ENCODE peak calls at places on chromosomes 1 and 21, in five cellular contexts. U is lower lobe of right lung, N is heart right ventricle, S is GM12864, M is NB4. V is an unnamed sample.
A peak's percentile ranks its signal among the peaks of the same experiment; 100 is the strongest.

GRCh38 chr1:83998599-83999315 is at the start of gene TTLL7:
- DNase-seq in M (peak; percentile 64), U (peak; percentile 82), N (peak; percentile 83), S (peak; percentile 15), V (no peak)

GRCh38 chr1:240732390-240732789 is 120.4 kb upstream of the GREM2 start:
- DNase-seq in N (no peak), M (peak; percentile 52), U (no peak), S (peak; percentile 5), V (no peak)

GRCh38 chr1:223717695-223718363 is 5.5 kb downstream of the CAPN2 start:
- DNase-seq in N (no peak), S (no peak), U (no peak), M (peak; percentile 86), V (no peak)

GRCh38 chr1:153403421-153404085 is 12.7 kb upstream of the S100A8 start:
- DNase-seq in U (no peak), M (no peak), N (no peak), S (no peak), V (no peak)

GRCh38 chr21:39137248-39138186 is 45.7 kb downstream of the PSMG1 start:
- DNase-seq in S (no peak), M (peak; percentile 27), U (no peak), N (no peak), V (no peak)

GRCh38 chr21:45236481-45236880 is 51.2 kb downstream of the POFUT2 start:
- DNase-seq in S (no peak), U (no peak), N (no peak), M (peak; percentile 48), V (no peak)

GRCh38 chr1:112618721-112619517 is at the start of gene ST7L:
- DNase-seq in N (peak; percentile 74), S (no peak), U (peak; percentile 77), M (peak; percentile 76), V (peak; percentile 80)

GRCh38 chr1:170471310-170471839 is 60.6 kb upstream of the GORAB start:
- DNase-seq in N (no peak), M (no peak), S (no peak), U (no peak), V (no peak)

GRCh38 chr1:3032970-3033794 is 11.9 kb downstream of the ACTRT2 start:
- DNase-seq in M (no peak), S (no peak), N (no peak), U (no peak), V (no peak)

GRCh38 chr1:242629396-242629795 is 104.9 kb upstream of the PLD5 start:
- DNase-seq in S (no peak), N (no peak), M (peak; percentile 20), U (no peak), V (no peak)

GRCh38 chr1:153058154-153058553 is 842 bp upstream of the SPRR2A start:
- DNase-seq in M (no peak), S (no peak), U (no peak), N (no peak), V (no peak)

GRCh38 chr1:65027699-65028358 is 61.5 kb upstream of the JAK1 start:
- DNase-seq in M (no peak), U (peak; percentile 73), S (no peak), N (peak; percentile 75), V (no peak)

GRCh38 chr1:207923121-207923520 is 12.2 kb upstream of the CD34 start:
- DNase-seq in M (no peak), N (no peak), S (no peak), U (no peak), V (no peak)

GRCh38 chr1:37633040-37633949 is 1.4 kb downstream of the RSPO1 start:
- DNase-seq in S (no peak), M (no peak), U (no peak), N (no peak), V (no peak)

GRCh38 chr1:86154581-86155060 is 2.0 kb downstream of the COL24A1 start:
- DNase-seq in M (peak; percentile 16), U (no peak), N (peak; percentile 12), S (no peak), V (no peak)

GRCh38 chr1:223466156-223466555 is 72.9 kb downstream of the CCDC185 start:
- DNase-seq in U (no peak), M (no peak), N (no peak), S (no peak), V (no peak)

GRCh38 chr1:26772687-26773086 is 15.1 kb upstream of the PIGV start:
- DNase-seq in N (no peak), U (no peak), M (no peak), S (no peak), V (no peak)

GRCh38 chr1:52601976-52602327 is 219 bp upstream of the GPX7 start:
- DNase-seq in U (no peak), N (no peak), M (no peak), S (no peak), V (no peak)

GRCh38 chr1:239164451-239165180 is 221.8 kb upstream of the CHRM3 start:
- DNase-seq in M (no peak), N (no peak), S (no peak), U (no peak), V (no peak)

GRCh38 chr1:59579222-59579621 is 235.5 kb upstream of the HOOK1 start:
- DNase-seq in U (no peak), S (no peak), N (no peak), M (no peak), V (no peak)

GRCh38 chr1:227136210-227136609 is 182.1 kb downstream of the CDC42BPA start:
- DNase-seq in M (no peak), S (no peak), N (no peak), U (no peak), V (no peak)

GRCh38 chr1:95582746-95583145 is 348.7 kb downstream of the RWDD3 start:
- DNase-seq in M (no peak), U (no peak), N (no peak), S (no peak), V (no peak)

GRCh38 chr1:185556551-185556950 is 177.6 kb upstream of the HMCN1 start:
- DNase-seq in M (no peak), U (no peak), N (no peak), S (no peak), V (no peak)

GRCh38 chr1:229156819-229157218 is 114.1 kb upstream of the RAB4A start:
- DNase-seq in M (peak; percentile 49), N (no peak), S (no peak), U (no peak), V (no peak)

GRCh38 chr1:210757677-210758076 is 376.3 kb downstream of the KCNH1 start:
- DNase-seq in M (no peak), N (no peak), S (no peak), U (no peak), V (no peak)

GRCh38 chr1:206503591-206504362 is 3.6 kb upstream of the RASSF5 start:
- DNase-seq in N (no peak), U (peak; percentile 78), M (peak; percentile 98), S (peak; percentile 57), V (peak; percentile 49)

GRCh38 chr21:34933609-34934345 is 115.3 kb downstream of the RUNX1 start:
- DNase-seq in U (no peak), M (no peak), S (no peak), N (no peak), V (no peak)

GRCh38 chr1:222926566-222926965 is 111.7 kb downstream of the DISP1 start:
- DNase-seq in M (no peak), U (no peak), S (no peak), N (no peak), V (no peak)

GRCh38 chr1:18531503-18531845 is 50.7 kb downstream of the KLHDC7A start:
- DNase-seq in M (no peak), S (no peak), N (no peak), U (no peak), V (no peak)

GRCh38 chr1:93763981-93764750 is 82.5 kb upstream of the BCAR3 start:
- DNase-seq in N (no peak), S (no peak), M (no peak), U (no peak), V (no peak)

GRCh38 chr1:25517476-25518394 is 25.7 kb upstream of the LDLRAP1 start:
- DNase-seq in S (no peak), M (no peak), N (no peak), U (no peak), V (no peak)
- TF ChIP-seq CTCF in S (no peak), M (no peak), N (no peak), U (no peak), V (no peak)

DNA sequence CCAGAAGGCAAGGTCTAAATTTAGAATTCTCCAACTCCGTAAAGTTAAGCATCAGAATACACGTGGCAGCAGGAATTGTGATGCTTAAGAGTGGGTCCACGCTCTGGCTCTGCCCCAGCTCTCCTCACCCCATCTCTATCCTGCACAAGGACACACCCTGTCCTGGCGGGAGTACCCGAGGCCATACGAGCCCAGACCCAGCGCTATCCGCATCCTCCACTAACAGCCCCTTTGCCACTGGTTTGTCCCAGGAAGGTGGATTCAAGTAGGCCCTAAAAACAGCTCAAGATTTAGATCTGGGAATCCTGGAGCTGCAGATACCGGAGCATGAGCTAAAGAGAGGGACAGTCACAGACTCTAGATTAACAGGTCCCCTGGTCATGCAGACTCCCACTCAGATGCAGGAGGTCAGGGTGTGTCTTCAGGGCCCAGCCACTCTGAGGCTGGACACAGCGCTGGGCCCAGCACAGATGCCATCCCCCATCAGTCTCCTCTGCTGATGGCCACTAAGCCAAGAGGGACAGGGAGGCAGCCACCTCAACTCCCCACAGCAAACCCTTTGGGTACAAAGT is 393.3 kb downstream of the NPHP4 start:
- DNase-seq in U (no peak), M (no peak), N (no peak), S (no peak), V (no peak)
- H3K4me3 ChIP-seq in U (no peak overlapping the region), M (no peak overlapping the region), N (no peak overlapping the region), S (no peak overlapping the region), V (no peak overlapping the region)

GRCh38 chr1:230823421-230823820 is 44.9 kb downstream of the C1orf198 start:
- DNase-seq in U (no peak), S (no peak), N (peak; percentile 32), M (no peak), V (no peak)
- TF ChIP-seq CTCF in U (no peak), S (no peak), N (no peak), M (no peak), V (no peak)

GRCh38 chr1:78005755-78006154 is 1.0 kb downstream of the DNAJB4 start:
- DNase-seq in U (no peak), S (no peak), N (no peak), M (peak; percentile 38), V (no peak)

GRCh38 chr1:78009276-78009675 is 4.5 kb downstream of the DNAJB4 start:
- DNase-seq in U (no peak), S (no peak), M (no peak), N (no peak), V (no peak)

GRCh38 chr1:78009836-78010235 is 5.1 kb downstream of the DNAJB4 start:
- DNase-seq in S (no peak), U (no peak), M (no peak), N (no peak), V (no peak)

GRCh38 chr1:78006491-78006890 is 1.8 kb downstream of the DNAJB4 start:
- DNase-seq in M (no peak), U (no peak), S (no peak), N (no peak), V (no peak)

DNA sequence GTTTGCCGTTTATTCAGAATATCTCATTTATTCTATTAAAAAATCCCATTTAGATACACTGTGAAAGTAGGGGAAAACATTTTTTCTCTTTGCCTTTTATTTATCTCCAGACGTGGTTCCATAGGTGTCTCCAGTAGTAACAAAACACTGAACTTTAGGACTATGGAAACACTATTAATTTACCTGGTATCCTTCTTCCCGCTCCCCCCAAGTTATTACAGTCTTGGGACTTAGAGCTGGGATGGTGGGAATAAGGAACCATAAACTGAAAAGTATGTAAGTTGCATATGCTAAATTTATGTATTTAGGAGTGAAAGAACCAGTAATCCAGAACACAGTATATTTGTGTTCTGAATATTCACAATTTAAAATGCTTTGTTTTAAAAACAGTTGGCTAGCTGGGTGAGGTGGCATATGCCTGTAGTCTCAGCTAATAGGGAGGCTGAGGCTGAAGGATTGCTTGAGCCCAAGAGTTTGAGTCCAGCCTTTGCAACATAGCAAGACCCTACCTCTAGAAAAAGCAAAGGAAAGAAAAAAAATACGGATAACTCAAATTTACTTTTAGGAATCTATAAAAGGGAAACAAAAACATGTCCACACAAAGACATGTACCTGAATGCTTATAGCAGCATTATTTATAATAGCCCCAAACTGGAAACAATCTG is 3.1 kb downstream of the DNAJB4 start:
- DNase-seq in N (no peak), U (no peak), S (no peak), M (no peak), V (no peak)
- H3K4me3 ChIP-seq in N (peak overlapping the region; percentile 74), U (peak overlapping the region; percentile 63), S (peak overlapping the region; percentile 19), M (peak overlapping the region; percentile 29), V (no peak overlapping the region)

V was measured in GM06990.